ENCODE peak calls at places on chromosomes 1 and 21, in four cellular contexts. W is natural killer cell, J is heart right ventricle, S is Calu3. P is an unnamed sample.

GRCh38 chr1:27077968-27078367 is 65.3 kb upstream of the TENT5B start:
- DNase-seq in W (no peak), J (no peak), S (no peak), P (no peak)

GRCh38 chr1:114342376-114342775 is 168.6 kb downstream of the TRIM33 start:
- DNase-seq in S (no peak), W (peak), J (no peak), P (no peak)

GRCh38 chr1:157199421-157199755 is 61.2 kb upstream of the ETV3 start:
- DNase-seq in S (no peak), J (no peak), W (no peak), P (no peak)

GRCh38 chr1:18580676-18581419 is 49.8 kb upstream of the PAX7 start:
- DNase-seq in W (no peak), S (no peak), J (no peak), P (no peak)

GRCh38 chr1:197126698-197127097 is 19.8 kb downstream of the ASPM start:
- DNase-seq in S (no peak), W (no peak), J (no peak), P (no peak)

GRCh38 chr1:18294437-18295176 is 186.1 kb upstream of the KLHDC7A start:
- DNase-seq in W (no peak), J (no peak), S (no peak), P (no peak)

GRCh38 chr1:72557446-72558049 is 275.2 kb upstream of the NEGR1 start:
- DNase-seq in S (peak), W (no peak), J (no peak), P (no peak)

GRCh38 chr1:24575905-24576587 is 20.2 kb downstream of the NCMAP start:
- DNase-seq in J (no peak), W (no peak), S (peak), P (peak)

GRCh38 chr1:205318231-205318991 is 3.1 kb downstream of the NUAK2 start:
- DNase-seq in J (no peak), W (no peak), S (no peak), P (no peak)

GRCh38 chr1:87358219-87358618 is 29.5 kb downstream of the LMO4 start:
- DNase-seq in W (no peak), S (no peak), J (no peak), P (no peak)

GRCh38 chr1:150906329-150906728 is 19.4 kb downstream of the CTXND2 start:
- DNase-seq in S (peak), W (no peak), J (no peak), P (no peak)

GRCh38 chr1:226586116-226586515 is 37.6 kb downstream of the STUM start:
- DNase-seq in W (no peak), J (no peak), S (no peak), P (no peak)

GRCh38 chr21:33847586-33848251 is 67.9 kb downstream of the ATP5PO start:
- DNase-seq in J (no peak), W (no peak), S (no peak), P (no peak)

GRCh38 chr1:153339802-153340201 is 8.8 kb downstream of the PGLYRP4 start:
- DNase-seq in W (no peak), J (no peak), S (no peak), P (no peak)

GRCh38 chr1:145997156-145998023 is 1.0 kb upstream of the TXNIP start:
- DNase-seq in S (no peak), J (no peak), W (peak), P (no peak)

GRCh38 chr1:55244476-55245109 is 29.4 kb upstream of the USP24 start:
- DNase-seq in S (no peak), W (no peak), J (no peak), P (no peak)

GRCh38 chr1:229046251-229046853 is 224.6 kb upstream of the RAB4A start:
- DNase-seq in W (no peak), S (no peak), J (no peak), P (no peak)

GRCh38 chr1:108121361-108122143 is 78.6 kb downstream of the SLC25A24 start:
- DNase-seq in J (peak), W (no peak), S (no peak), P (no peak)

GRCh38 chr1:55150880-55151582 is 64.1 kb downstream of the USP24 start:
- DNase-seq in S (no peak), J (no peak), W (no peak), P (no peak)

GRCh38 chr1:183291802-183292515 is 105.9 kb downstream of the LAMC2 start:
- DNase-seq in J (no peak), S (no peak), W (no peak), P (no peak)

GRCh38 chr1:27763358-27763757 is 9.7 kb upstream of the STX12 start:
- DNase-seq in W (no peak), S (no peak), J (no peak), P (no peak)

GRCh38 chr1:39713557-39713956 is 22.3 kb upstream of the HPCAL4 start:
- DNase-seq in S (no peak), W (no peak), J (no peak), P (no peak)

GRCh38 chr21:38800924-38801744 is 4.6 kb upstream of the ETS2 start:
- DNase-seq in J (no peak), S (no peak), W (no peak), P (no peak)

GRCh38 chr1:37498872-37499617 is 15.5 kb downstream of the MEAF6 start:
- DNase-seq in J (peak), S (peak), W (no peak), P (no peak)

GRCh38 chr1:8746554-8746953 is 70.9 kb downstream of the RERE start:
- DNase-seq in J (no peak), S (no peak), W (no peak), P (no peak)

GRCh38 chr1:44077421-44077820 is 41.2 kb upstream of the KLF17 start:
- DNase-seq in W (no peak), S (no peak), J (no peak), P (no peak)

GRCh38 chr1:28416509-28417194 is 47.1 kb downstream of the PHACTR4 start:
- DNase-seq in W (no peak), J (no peak), S (no peak), P (no peak)

DNA sequence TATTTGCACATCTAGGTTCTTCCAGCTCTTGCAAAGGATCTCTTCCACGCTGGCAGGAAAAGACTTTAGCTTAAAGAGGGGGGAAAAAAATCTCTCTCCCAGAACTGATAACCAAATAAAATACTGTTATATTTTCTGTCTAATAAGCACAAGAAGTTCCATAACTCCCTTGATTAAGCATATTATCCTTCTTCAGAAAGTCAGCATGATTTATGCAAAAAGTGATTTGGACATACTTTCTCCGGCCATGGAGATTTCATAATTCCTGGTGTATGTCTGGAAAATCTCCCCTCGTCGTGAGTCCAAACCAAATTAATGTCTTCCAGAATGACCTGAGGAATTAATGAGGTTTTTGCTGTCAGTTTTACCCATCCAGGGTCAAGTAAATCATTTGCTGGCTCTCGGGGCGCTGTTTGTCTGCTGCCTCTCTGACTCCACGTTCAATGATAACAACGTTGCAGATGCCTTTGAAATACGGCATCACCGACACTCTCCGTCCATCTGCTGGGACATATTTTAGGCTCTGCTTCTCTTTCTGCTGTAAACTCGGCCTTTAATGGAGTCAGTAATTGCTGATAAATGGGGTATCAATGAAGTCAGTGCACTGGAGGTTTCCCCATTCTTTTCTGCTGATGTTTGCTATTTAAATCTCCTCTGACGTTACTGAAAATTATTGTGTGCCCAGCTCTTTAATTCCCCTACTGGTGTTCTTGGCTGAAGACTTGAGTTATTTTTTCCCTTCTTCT is 112.9 kb downstream of the HLX start:
- DNase-seq in W (no peak), S (no peak), J (no peak), P (no peak)
- TF ChIP-seq CTCF in W (no peak), S (no peak), J (no peak), P (no peak)

GRCh38 chr1:32964461-32965250 is at the start of gene RNF19B:
- DNase-seq in J (peak), S (peak), W (peak), P (peak)
- TF ChIP-seq CTCF in J (no peak), S (no peak), W (no peak), P (peak)

DNA sequence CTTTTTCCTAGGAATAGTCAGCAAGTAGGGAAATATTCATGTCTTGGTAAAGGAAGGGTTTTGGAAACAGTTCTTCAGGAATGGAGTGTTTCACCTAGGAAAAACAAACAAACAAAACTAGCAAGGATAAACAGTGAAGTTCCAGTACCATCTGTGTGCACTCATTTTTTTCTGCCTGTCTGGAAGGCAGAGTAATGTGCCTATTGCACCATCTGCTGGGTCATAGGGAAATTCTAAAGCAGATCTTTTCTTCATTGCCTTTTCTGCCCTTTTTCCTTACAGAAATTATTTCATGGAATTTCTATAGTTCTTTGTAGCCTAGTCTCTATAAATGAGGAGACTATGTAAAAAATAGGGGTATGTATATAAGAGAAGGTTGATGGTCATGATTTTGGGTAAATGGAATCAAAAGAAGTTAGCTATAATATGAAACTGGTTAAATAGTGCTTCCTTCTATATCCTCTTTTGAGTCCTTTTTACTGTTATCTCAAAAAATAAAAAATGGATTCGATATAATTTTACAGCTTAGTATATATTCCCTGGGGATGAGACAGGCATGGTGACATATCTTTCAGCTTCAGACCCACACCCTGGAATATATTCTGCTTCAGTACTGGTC is 3.4 kb upstream of the HRNR start:
- DNase-seq in J (no peak), W (no peak), S (no peak), P (no peak)
- TF ChIP-seq CTCF in J (no peak), W (no peak), S (no peak), P (no peak)

DNA sequence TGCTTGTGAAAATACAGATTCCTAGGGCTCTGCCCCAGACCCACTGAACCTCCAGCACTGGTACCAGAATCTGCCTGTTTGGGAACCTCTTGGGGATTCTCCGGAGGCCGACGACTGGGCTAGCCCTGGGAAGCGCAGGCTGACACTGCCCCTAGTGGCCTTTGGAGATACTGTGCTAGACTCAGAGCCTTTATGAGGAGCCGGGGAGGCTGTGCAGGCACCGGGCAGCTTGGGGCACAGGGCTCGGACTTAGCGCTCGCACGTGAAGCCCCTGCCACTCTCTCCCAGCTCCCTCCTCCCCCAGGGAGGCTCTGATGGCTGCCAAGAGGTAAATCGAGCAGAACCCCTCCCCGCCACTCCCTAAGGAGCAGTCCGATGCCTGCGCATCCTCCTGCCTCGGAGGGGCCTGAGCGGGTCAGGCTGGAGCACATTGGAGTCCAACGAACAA is 144.6 kb upstream of the TNR start:
- DNase-seq in J (peak), S (peak), W (no peak), P (no peak)
- TF ChIP-seq CTCF in J (peak), S (peak), W (no peak), P (peak)